ENCODE peak calls at places on chromosomes 16 and 17, in six cellular contexts. One of them, this sample, is unnamed.

GRCh38 chr17:45384047-45384799 is 48.4 kb downstream of the ARHGAP27 start:
- DNase-seq in HEK293T: no peak
- DNase-seq in substantia nigra: no peak
- DNase-seq in HT1080: peak
- DNase-seq in esophagus squamous epithelium: no peak
- DNase-seq in activated naive CD4-positive, alpha-beta T cell treated with anti-CD3 and anti-CD28 coated beads for 36 hours: no peak
- DNase-seq in this sample: no peak

GRCh38 chr17:50426814-50427787 is 1.1 kb downstream of the ACSF2 start:
- DNase-seq in esophagus squamous epithelium: no peak
- DNase-seq in HT1080: peak
- DNase-seq in activated naive CD4-positive, alpha-beta T cell treated with anti-CD3 and anti-CD28 coated beads for 36 hours: peak
- DNase-seq in HEK293T: peak
- DNase-seq in substantia nigra: no peak
- DNase-seq in this sample: peak

GRCh38 chr17:37693328-37693727 is 50.1 kb upstream of the DDX52 start:
- DNase-seq in esophagus squamous epithelium: no peak
- DNase-seq in substantia nigra: no peak
- DNase-seq in activated naive CD4-positive, alpha-beta T cell treated with anti-CD3 and anti-CD28 coated beads for 36 hours: no peak
- DNase-seq in HT1080: no peak
- DNase-seq in HEK293T: no peak
- DNase-seq in this sample: no peak

GRCh38 chr16:47073223-47074155 is 70.3 kb downstream of the NETO2 start:
- DNase-seq in substantia nigra: no peak
- DNase-seq in activated naive CD4-positive, alpha-beta T cell treated with anti-CD3 and anti-CD28 coated beads for 36 hours: no peak
- DNase-seq in HEK293T: no peak
- DNase-seq in esophagus squamous epithelium: no peak
- DNase-seq in HT1080: no peak
- DNase-seq in this sample: no peak

GRCh38 chr17:38563362-38564253 is 42.1 kb downstream of the SRCIN1 start:
- DNase-seq in esophagus squamous epithelium: no peak
- DNase-seq in HT1080: no peak
- DNase-seq in substantia nigra: no peak
- DNase-seq in HEK293T: no peak
- DNase-seq in activated naive CD4-positive, alpha-beta T cell treated with anti-CD3 and anti-CD28 coated beads for 36 hours: no peak
- DNase-seq in this sample: no peak

GRCh38 chr17:70050192-70050591 is 24.8 kb upstream of the KCNJ16 start:
- DNase-seq in esophagus squamous epithelium: no peak
- DNase-seq in activated naive CD4-positive, alpha-beta T cell treated with anti-CD3 and anti-CD28 coated beads for 36 hours: no peak
- DNase-seq in HT1080: no peak
- DNase-seq in HEK293T: no peak
- DNase-seq in substantia nigra: no peak
- DNase-seq in this sample: no peak

GRCh38 chr17:6485646-6486412 is 41.6 kb downstream of the PIMREG start:
- DNase-seq in HEK293T: no peak
- DNase-seq in substantia nigra: no peak
- DNase-seq in activated naive CD4-positive, alpha-beta T cell treated with anti-CD3 and anti-CD28 coated beads for 36 hours: no peak
- DNase-seq in HT1080: no peak
- DNase-seq in esophagus squamous epithelium: no peak
- DNase-seq in this sample: no peak

GRCh38 chr17:45821147-45821546 is 23.5 kb upstream of the SPPL2C start:
- DNase-seq in activated naive CD4-positive, alpha-beta T cell treated with anti-CD3 and anti-CD28 coated beads for 36 hours: no peak
- DNase-seq in HT1080: no peak
- DNase-seq in HEK293T: no peak
- DNase-seq in substantia nigra: no peak
- DNase-seq in esophagus squamous epithelium: no peak
- DNase-seq in this sample: no peak

GRCh38 chr17:35731239-35731931 is at the start of gene RASL10B:
- DNase-seq in activated naive CD4-positive, alpha-beta T cell treated with anti-CD3 and anti-CD28 coated beads for 36 hours: peak
- DNase-seq in esophagus squamous epithelium: no peak
- DNase-seq in HEK293T: peak
- DNase-seq in substantia nigra: no peak
- DNase-seq in HT1080: peak
- DNase-seq in this sample: peak

GRCh38 chr17:15946611-15947120 is 1.7 kb downstream of the ADORA2B start:
- DNase-seq in substantia nigra: no peak
- DNase-seq in esophagus squamous epithelium: no peak
- DNase-seq in activated naive CD4-positive, alpha-beta T cell treated with anti-CD3 and anti-CD28 coated beads for 36 hours: no peak
- DNase-seq in HT1080: no peak
- DNase-seq in HEK293T: no peak
- DNase-seq in this sample: no peak

GRCh38 chr17:16419929-16420271 is 4.5 kb downstream of the TRPV2 start:
- DNase-seq in esophagus squamous epithelium: no peak
- DNase-seq in substantia nigra: no peak
- DNase-seq in HT1080: peak
- DNase-seq in HEK293T: no peak
- DNase-seq in activated naive CD4-positive, alpha-beta T cell treated with anti-CD3 and anti-CD28 coated beads for 36 hours: peak
- DNase-seq in this sample: no peak

GRCh38 chr17:59331929-59332889 is 754 bp downstream of the YPEL2 start:
- DNase-seq in substantia nigra: no peak
- DNase-seq in HT1080: no peak
- DNase-seq in esophagus squamous epithelium: no peak
- DNase-seq in activated naive CD4-positive, alpha-beta T cell treated with anti-CD3 and anti-CD28 coated beads for 36 hours: peak
- DNase-seq in HEK293T: peak
- DNase-seq in this sample: peak

GRCh38 chr17:79035686-79036085 is 11.7 kb downstream of the C1QTNF1 start:
- DNase-seq in substantia nigra: no peak
- DNase-seq in esophagus squamous epithelium: no peak
- DNase-seq in HT1080: no peak
- DNase-seq in activated naive CD4-positive, alpha-beta T cell treated with anti-CD3 and anti-CD28 coated beads for 36 hours: no peak
- DNase-seq in HEK293T: no peak
- DNase-seq in this sample: no peak

GRCh38 chr17:79646721-79647455 is 36.0 kb upstream of the RBFOX3 start:
- DNase-seq in HEK293T: peak
- DNase-seq in esophagus squamous epithelium: no peak
- DNase-seq in HT1080: no peak
- DNase-seq in substantia nigra: no peak
- DNase-seq in activated naive CD4-positive, alpha-beta T cell treated with anti-CD3 and anti-CD28 coated beads for 36 hours: no peak
- DNase-seq in this sample: no peak

GRCh38 chr17:20986767-20987510 is 55.9 kb downstream of the USP22 start:
- DNase-seq in HT1080: no peak
- DNase-seq in esophagus squamous epithelium: no peak
- DNase-seq in activated naive CD4-positive, alpha-beta T cell treated with anti-CD3 and anti-CD28 coated beads for 36 hours: no peak
- DNase-seq in substantia nigra: no peak
- DNase-seq in HEK293T: no peak
- DNase-seq in this sample: no peak

GRCh38 chr17:81295678-81296381 is 723 bp upstream of the SLC38A10 start:
- DNase-seq in activated naive CD4-positive, alpha-beta T cell treated with anti-CD3 and anti-CD28 coated beads for 36 hours: peak
- DNase-seq in HT1080: peak
- DNase-seq in esophagus squamous epithelium: no peak
- DNase-seq in substantia nigra: no peak
- DNase-seq in HEK293T: peak
- DNase-seq in this sample: no peak

GRCh38 chr17:81405382-81406005 is 10.2 kb downstream of the BAHCC1 start:
- DNase-seq in HEK293T: no peak
- DNase-seq in activated naive CD4-positive, alpha-beta T cell treated with anti-CD3 and anti-CD28 coated beads for 36 hours: no peak
- DNase-seq in esophagus squamous epithelium: no peak
- DNase-seq in substantia nigra: no peak
- DNase-seq in HT1080: no peak
- DNase-seq in this sample: no peak